ENCODE peak calls at places on chromosome 18, in seven cellular contexts. U is anterior cingulate cortex, Z is Ammon's horn, G is D341Med, F is fibroblast of lung, L is brain microvascular endothelial cell, E is NCI-H1092. X is an unnamed sample.

GRCh38 chr18:25109484-25109883 is 242.5 kb downstream of the ZNF521 start:
- DNase-seq in U (no peak), Z (no peak), G (no peak), F (peak), L (peak), E (no peak), X (no peak)

GRCh38 chr18:35513181-35513932 is 15.6 kb upstream of the INO80C start:
- DNase-seq in U (no peak), Z (peak), G (no peak), F (peak), L (peak), E (no peak), X (no peak)

GRCh38 chr18:10732990-10733389 is 207.2 kb downstream of the NAPG start:
- DNase-seq in U (no peak), Z (no peak), G (no peak), F (no peak), L (no peak), E (no peak), X (no peak)

GRCh38 chr18:9148239-9148552 is 11.6 kb downstream of the ANKRD12 start:
- DNase-seq in U (no peak), Z (no peak), G (no peak), F (no peak), L (no peak), E (no peak), X (no peak)

GRCh38 chr18:51391731-51392130 is 194.2 kb upstream of the MEX3C start:
- DNase-seq in U (peak), Z (peak), G (no peak), F (no peak), L (no peak), E (no peak), X (no peak)

GRCh38 chr18:10301831-10302483 is 152.5 kb upstream of the APCDD1 start:
- DNase-seq in U (no peak), Z (no peak), G (no peak), F (no peak), L (no peak), E (no peak), X (no peak)

GRCh38 chr18:13375302-13376255 is 157.0 kb downstream of the LDLRAD4 start:
- DNase-seq in U (no peak), Z (no peak), G (peak), F (peak), L (peak), E (no peak), X (peak)

GRCh38 chr18:22412502-22412901 is 5.2 kb downstream of the CTAGE1 start:
- DNase-seq in U (no peak), Z (no peak), G (no peak), F (peak), L (no peak), E (no peak), X (no peak)

GRCh38 chr18:23357992-23358594 is 95.0 kb upstream of the RIOK3 start:
- DNase-seq in U (peak), Z (peak), G (no peak), F (peak), L (no peak), E (peak), X (no peak)

GRCh38 chr18:53629356-53629755 is 595.1 kb downstream of the MBD2 start:
- DNase-seq in U (no peak), Z (no peak), G (no peak), F (no peak), L (no peak), E (no peak), X (no peak)

GRCh38 chr18:25516747-25517498 is 165.0 kb upstream of the ZNF521 start:
- DNase-seq in U (no peak), Z (no peak), G (no peak), F (no peak), L (no peak), E (no peak), X (no peak)

GRCh38 chr18:2939317-2939716 is 73.6 kb downstream of the LPIN2 start:
- DNase-seq in U (no peak), Z (no peak), G (no peak), F (no peak), L (no peak), E (no peak), X (no peak)

GRCh38 chr18:73462092-73462491 is 594.3 kb upstream of the NETO1 start:
- DNase-seq in U (no peak), Z (peak), G (no peak), F (peak), L (peak), E (no peak), X (no peak)